ENCODE peak calls at places on chromosomes 7 and 10, in nine cellular contexts. One of them, this sample, is unnamed. For H3K27me3, the result is how much of the 10 kb centered on the place peaks cover.

GRCh38 chr10:84375011-84375410 is 46.6 kb downstream of the CCSER2 start:
- DNase-seq in upper lobe of left lung: no peak
- DNase-seq in HepG2: peak
- DNase-seq in sigmoid colon: no peak
- DNase-seq in ovary: no peak
- DNase-seq in esophagus muscularis mucosa: no peak
- DNase-seq in body of pancreas: peak
- DNase-seq in IMR-90: peak
- DNase-seq in Peyer's patch: no peak
- DNase-seq in this sample: no peak

GRCh38 chr7:28701731-28702130 is 256.4 kb downstream of the TRIL start:
- DNase-seq in sigmoid colon: no peak
- DNase-seq in body of pancreas: no peak
- DNase-seq in Peyer's patch: no peak
- DNase-seq in ovary: no peak
- DNase-seq in esophagus muscularis mucosa: no peak
- DNase-seq in upper lobe of left lung: no peak
- DNase-seq in HepG2: no peak
- DNase-seq in IMR-90: no peak
- DNase-seq in this sample: no peak

GRCh38 chr10:13483073-13483472 is 45.7 kb downstream of the BEND7 start:
- DNase-seq in body of pancreas: no peak
- DNase-seq in IMR-90: no peak
- DNase-seq in ovary: no peak
- DNase-seq in Peyer's patch: peak
- DNase-seq in sigmoid colon: no peak
- DNase-seq in esophagus muscularis mucosa: no peak
- DNase-seq in upper lobe of left lung: no peak
- DNase-seq in HepG2: no peak
- DNase-seq in this sample: no peak

GRCh38 chr10:60810437-60811182 is 32.3 kb downstream of the CDK1 start:
- DNase-seq in IMR-90: peak
- DNase-seq in ovary: no peak
- DNase-seq in upper lobe of left lung: no peak
- DNase-seq in HepG2: peak
- DNase-seq in esophagus muscularis mucosa: no peak
- DNase-seq in Peyer's patch: no peak
- DNase-seq in sigmoid colon: no peak
- DNase-seq in body of pancreas: no peak
- DNase-seq in this sample: no peak

GRCh38 chr7:66756859-66757258 is 16.3 kb downstream of the RABGEF1 start:
- DNase-seq in body of pancreas: no peak
- DNase-seq in sigmoid colon: no peak
- DNase-seq in upper lobe of left lung: no peak
- DNase-seq in IMR-90: no peak
- DNase-seq in HepG2: no peak
- DNase-seq in esophagus muscularis mucosa: no peak
- DNase-seq in ovary: no peak
- DNase-seq in Peyer's patch: no peak
- DNase-seq in this sample: no peak

GRCh38 chr10:7579681-7580080 is 87.1 kb downstream of the ITIH5 start:
- DNase-seq in sigmoid colon: no peak
- DNase-seq in esophagus muscularis mucosa: no peak
- DNase-seq in ovary: no peak
- DNase-seq in body of pancreas: no peak
- DNase-seq in upper lobe of left lung: peak
- DNase-seq in Peyer's patch: no peak
- DNase-seq in IMR-90: no peak
- DNase-seq in HepG2: no peak
- DNase-seq in this sample: no peak

GRCh38 chr7:108284349-108285017 is 154.3 kb upstream of the LAMB4 start:
- DNase-seq in ovary: no peak
- DNase-seq in Peyer's patch: no peak
- DNase-seq in HepG2: no peak
- DNase-seq in upper lobe of left lung: no peak
- DNase-seq in body of pancreas: no peak
- DNase-seq in sigmoid colon: no peak
- DNase-seq in IMR-90: no peak
- DNase-seq in esophagus muscularis mucosa: no peak
- DNase-seq in this sample: no peak

GRCh38 chr10:103759100-103759781 is 96.1 kb downstream of the SH3PXD2A start:
- DNase-seq in upper lobe of left lung: no peak
- DNase-seq in sigmoid colon: peak
- DNase-seq in esophagus muscularis mucosa: no peak
- DNase-seq in body of pancreas: no peak
- DNase-seq in Peyer's patch: no peak
- DNase-seq in HepG2: peak
- DNase-seq in ovary: no peak
- DNase-seq in IMR-90: peak
- DNase-seq in this sample: no peak

GRCh38 chr7:14321947-14322346 is 332.5 kb upstream of the ETV1 start:
- DNase-seq in body of pancreas: peak
- DNase-seq in HepG2: no peak
- DNase-seq in sigmoid colon: no peak
- DNase-seq in upper lobe of left lung: no peak
- DNase-seq in IMR-90: no peak
- DNase-seq in esophagus muscularis mucosa: no peak
- DNase-seq in ovary: no peak
- DNase-seq in Peyer's patch: no peak
- DNase-seq in this sample: no peak

GRCh38 chr7:95730493-95731280 is 41.7 kb upstream of the DYNC1I1 start:
- DNase-seq in ovary: no peak
- DNase-seq in body of pancreas: peak
- DNase-seq in esophagus muscularis mucosa: no peak
- DNase-seq in HepG2: peak
- DNase-seq in sigmoid colon: no peak
- DNase-seq in upper lobe of left lung: no peak
- DNase-seq in IMR-90: no peak
- DNase-seq in Peyer's patch: no peak
- DNase-seq in this sample: no peak

GRCh38 chr7:116671681-116672595 is at the start of gene MET:
- DNase-seq in IMR-90: peak
- DNase-seq in HepG2: peak
- DNase-seq in sigmoid colon: peak
- DNase-seq in Peyer's patch: peak
- DNase-seq in esophagus muscularis mucosa: no peak
- DNase-seq in upper lobe of left lung: peak
- DNase-seq in ovary: peak
- DNase-seq in body of pancreas: peak
- DNase-seq in this sample: no peak

GRCh38 chr7:40199076-40199802 is 64.4 kb downstream of the SUGCT start:
- DNase-seq in IMR-90: peak
- DNase-seq in HepG2: no peak
- DNase-seq in body of pancreas: no peak
- DNase-seq in ovary: no peak
- DNase-seq in Peyer's patch: no peak
- DNase-seq in esophagus muscularis mucosa: no peak
- DNase-seq in sigmoid colon: no peak
- DNase-seq in upper lobe of left lung: no peak
- DNase-seq in this sample: no peak

GRCh38 chr7:31896929-31897328 is 173.3 kb downstream of the PDE1C start:
- DNase-seq in Peyer's patch: no peak
- DNase-seq in sigmoid colon: no peak
- DNase-seq in upper lobe of left lung: no peak
- DNase-seq in IMR-90: peak
- DNase-seq in esophagus muscularis mucosa: no peak
- DNase-seq in HepG2: no peak
- DNase-seq in body of pancreas: no peak
- DNase-seq in ovary: no peak
- DNase-seq in this sample: no peak

GRCh38 chr7:71021049-71021448 is 110.9 kb upstream of the GALNT17 start:
- DNase-seq in IMR-90: no peak
- DNase-seq in HepG2: no peak
- DNase-seq in body of pancreas: no peak
- DNase-seq in sigmoid colon: no peak
- DNase-seq in ovary: no peak
- DNase-seq in Peyer's patch: no peak
- DNase-seq in esophagus muscularis mucosa: no peak
- DNase-seq in upper lobe of left lung: no peak
- DNase-seq in this sample: no peak

GRCh38 chr7:1292972-1293830 is 60.5 kb downstream of the UNCX start:
- DNase-seq in sigmoid colon: no peak
- DNase-seq in body of pancreas: no peak
- DNase-seq in ovary: no peak
- DNase-seq in upper lobe of left lung: peak
- DNase-seq in Peyer's patch: no peak
- DNase-seq in HepG2: no peak
- DNase-seq in esophagus muscularis mucosa: no peak
- DNase-seq in IMR-90: no peak
- DNase-seq in this sample: no peak
- H3K27me3 ChIP-seq in sigmoid colon: half or more
- H3K27me3 ChIP-seq in body of pancreas: under half
- H3K27me3 ChIP-seq in ovary: under half
- H3K27me3 ChIP-seq in upper lobe of left lung: under half
- H3K27me3 ChIP-seq in Peyer's patch: under half
- H3K27me3 ChIP-seq in HepG2: under half
- H3K27me3 ChIP-seq in esophagus muscularis mucosa: under half
- H3K27me3 ChIP-seq in IMR-90: half or more
- H3K27me3 ChIP-seq in this sample: half or more

GRCh38 chr10:79436066-79436849 is 9.2 kb downstream of the ZCCHC24 start:
- DNase-seq in upper lobe of left lung: no peak
- DNase-seq in Peyer's patch: no peak
- DNase-seq in sigmoid colon: peak
- DNase-seq in esophagus muscularis mucosa: no peak
- DNase-seq in ovary: peak
- DNase-seq in body of pancreas: no peak
- DNase-seq in HepG2: no peak
- DNase-seq in IMR-90: no peak
- DNase-seq in this sample: no peak

GRCh38 chr10:79437111-79437814 is 8.2 kb downstream of the ZCCHC24 start:
- DNase-seq in IMR-90: peak
- DNase-seq in esophagus muscularis mucosa: no peak
- DNase-seq in upper lobe of left lung: no peak
- DNase-seq in body of pancreas: no peak
- DNase-seq in ovary: no peak
- DNase-seq in sigmoid colon: no peak
- DNase-seq in HepG2: no peak
- DNase-seq in Peyer's patch: no peak
- DNase-seq in this sample: no peak

GRCh38 chr10:79438699-79439085 is 6.7 kb downstream of the ZCCHC24 start:
- DNase-seq in body of pancreas: no peak
- DNase-seq in IMR-90: no peak
- DNase-seq in HepG2: no peak
- DNase-seq in sigmoid colon: no peak
- DNase-seq in esophagus muscularis mucosa: no peak
- DNase-seq in Peyer's patch: no peak
- DNase-seq in upper lobe of left lung: no peak
- DNase-seq in ovary: no peak
- DNase-seq in this sample: no peak

GRCh38 chr10:79436850-79437103 is 8.6 kb downstream of the ZCCHC24 start:
- DNase-seq in HepG2: no peak
- DNase-seq in esophagus muscularis mucosa: no peak
- DNase-seq in body of pancreas: no peak
- DNase-seq in Peyer's patch: no peak
- DNase-seq in ovary: no peak
- DNase-seq in IMR-90: no peak
- DNase-seq in sigmoid colon: peak
- DNase-seq in upper lobe of left lung: no peak
- DNase-seq in this sample: no peak

GRCh38 chr10:79438021-79438698 is 7.3 kb downstream of the ZCCHC24 start:
- DNase-seq in esophagus muscularis mucosa: no peak
- DNase-seq in body of pancreas: no peak
- DNase-seq in upper lobe of left lung: no peak
- DNase-seq in sigmoid colon: peak
- DNase-seq in HepG2: no peak
- DNase-seq in ovary: no peak
- DNase-seq in IMR-90: no peak
- DNase-seq in Peyer's patch: no peak
- DNase-seq in this sample: no peak
- H3K4me3 ChIP-seq in esophagus muscularis mucosa: no peak
- H3K4me3 ChIP-seq in body of pancreas: no peak
- H3K4me3 ChIP-seq in upper lobe of left lung: no peak
- H3K4me3 ChIP-seq in sigmoid colon: no peak
- H3K4me3 ChIP-seq in HepG2: no peak
- H3K4me3 ChIP-seq in ovary: no peak
- H3K4me3 ChIP-seq in IMR-90: no peak
- H3K4me3 ChIP-seq in Peyer's patch: no peak
- H3K4me3 ChIP-seq in this sample: no peak

DNA sequence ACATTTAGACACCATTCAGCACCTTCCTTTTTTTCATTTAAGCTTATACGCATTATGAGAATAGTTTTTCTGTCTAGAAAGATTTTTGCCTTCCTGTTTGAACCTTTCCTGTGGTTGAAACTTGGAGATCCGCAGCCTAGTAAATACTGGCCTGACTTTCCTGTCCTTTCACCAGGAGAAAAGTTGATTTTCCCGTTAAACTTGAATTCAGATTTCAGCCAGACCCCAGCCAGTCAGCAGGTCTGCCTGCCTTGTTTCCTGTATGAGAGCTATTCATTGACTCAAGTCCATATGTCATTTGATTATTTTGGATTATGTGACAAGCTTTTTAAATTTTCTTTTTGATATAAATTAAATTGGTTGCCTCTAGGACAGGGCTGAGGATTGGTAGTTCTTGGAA is 71.5 kb downstream of the EVX1 start:
- DNase-seq in sigmoid colon: no peak
- DNase-seq in Peyer's patch: no peak
- DNase-seq in esophagus muscularis mucosa: no peak
- DNase-seq in upper lobe of left lung: no peak
- DNase-seq in ovary: no peak
- DNase-seq in IMR-90: no peak
- DNase-seq in HepG2: no peak
- DNase-seq in body of pancreas: no peak
- DNase-seq in this sample: no peak
- TF ChIP-seq POLR2A in sigmoid colon: no peak
- TF ChIP-seq POLR2A in Peyer's patch: no peak
- TF ChIP-seq POLR2A in esophagus muscularis mucosa: no peak
- TF ChIP-seq POLR2A in upper lobe of left lung: no peak
- TF ChIP-seq POLR2A in ovary: no peak
- TF ChIP-seq POLR2A in IMR-90: no peak
- TF ChIP-seq POLR2A in HepG2: no peak
- TF ChIP-seq POLR2A in body of pancreas: no peak
- TF ChIP-seq POLR2A in this sample: no peak

GRCh38 chr7:74007260-74007567 is 20.8 kb upstream of the ELN start:
- DNase-seq in ovary: no peak
- DNase-seq in Peyer's patch: no peak
- DNase-seq in HepG2: no peak
- DNase-seq in esophagus muscularis mucosa: no peak
- DNase-seq in sigmoid colon: no peak
- DNase-seq in upper lobe of left lung: no peak
- DNase-seq in body of pancreas: no peak
- DNase-seq in IMR-90: no peak
- DNase-seq in this sample: no peak

GRCh38 chr7:74009719-74010118 is 18.3 kb upstream of the ELN start:
- DNase-seq in esophagus muscularis mucosa: no peak
- DNase-seq in sigmoid colon: no peak
- DNase-seq in Peyer's patch: no peak
- DNase-seq in HepG2: no peak
- DNase-seq in ovary: no peak
- DNase-seq in upper lobe of left lung: no peak
- DNase-seq in body of pancreas: no peak
- DNase-seq in IMR-90: no peak
- DNase-seq in this sample: no peak

GRCh38 chr7:74006451-74007259 is 21.3 kb upstream of the ELN start:
- DNase-seq in IMR-90: no peak
- DNase-seq in esophagus muscularis mucosa: no peak
- DNase-seq in ovary: no peak
- DNase-seq in body of pancreas: peak
- DNase-seq in upper lobe of left lung: no peak
- DNase-seq in Peyer's patch: no peak
- DNase-seq in HepG2: no peak
- DNase-seq in sigmoid colon: no peak
- DNase-seq in this sample: no peak

GRCh38 chr7:74010407-74010806 is 17.6 kb upstream of the ELN start:
- DNase-seq in Peyer's patch: no peak
- DNase-seq in esophagus muscularis mucosa: no peak
- DNase-seq in sigmoid colon: no peak
- DNase-seq in IMR-90: peak
- DNase-seq in ovary: no peak
- DNase-seq in HepG2: no peak
- DNase-seq in body of pancreas: no peak
- DNase-seq in upper lobe of left lung: no peak
- DNase-seq in this sample: no peak

GRCh38 chr7:74008687-74009086 is 19.3 kb upstream of the ELN start:
- DNase-seq in Peyer's patch: no peak
- DNase-seq in sigmoid colon: no peak
- DNase-seq in body of pancreas: no peak
- DNase-seq in esophagus muscularis mucosa: no peak
- DNase-seq in HepG2: no peak
- DNase-seq in ovary: no peak
- DNase-seq in IMR-90: no peak
- DNase-seq in upper lobe of left lung: no peak
- DNase-seq in this sample: no peak
- H3K27me3 ChIP-seq in Peyer's patch: under half
- H3K27me3 ChIP-seq in sigmoid colon: under half
- H3K27me3 ChIP-seq in body of pancreas: under half
- H3K27me3 ChIP-seq in esophagus muscularis mucosa: under half
- H3K27me3 ChIP-seq in HepG2: under half
- H3K27me3 ChIP-seq in ovary: under half
- H3K27me3 ChIP-seq in IMR-90: under half
- H3K27me3 ChIP-seq in upper lobe of left lung: under half
- H3K27me3 ChIP-seq in this sample: under half

This sample was measured in esophagus squamous epithelium.